ENCODE peak calls at places on chromosomes 6 and 20, in five cellular contexts. One of them, this sample, is unnamed.

GRCh38 chr20:11822116-11822794 is 95.4 kb upstream of the BTBD3 start:
- DNase-seq in GM23338: no peak
- DNase-seq in left ventricle myocardium inferior: no peak
- DNase-seq in choroid plexus epithelial cell: no peak
- DNase-seq in Peyer's patch: no peak
- DNase-seq in this sample: no peak

GRCh38 chr6:19999319-20000191 is 162.4 kb downstream of the ID4 start:
- DNase-seq in Peyer's patch: no peak
- DNase-seq in GM23338: no peak
- DNase-seq in choroid plexus epithelial cell: peak
- DNase-seq in left ventricle myocardium inferior: no peak
- DNase-seq in this sample: no peak

GRCh38 chr6:127514396-127515227 is 4.5 kb downstream of the MTCL3 start:
- DNase-seq in Peyer's patch: peak
- DNase-seq in GM23338: peak
- DNase-seq in choroid plexus epithelial cell: peak
- DNase-seq in left ventricle myocardium inferior: peak
- DNase-seq in this sample: no peak

GRCh38 chr6:90547079-90547478 is 39.8 kb downstream of the MAP3K7 start:
- DNase-seq in Peyer's patch: no peak
- DNase-seq in choroid plexus epithelial cell: no peak
- DNase-seq in GM23338: no peak
- DNase-seq in left ventricle myocardium inferior: no peak
- DNase-seq in this sample: no peak

GRCh38 chr6:154994881-154995240 is 254 bp upstream of the TIAM2 start:
- DNase-seq in left ventricle myocardium inferior: no peak
- DNase-seq in choroid plexus epithelial cell: no peak
- DNase-seq in Peyer's patch: no peak
- DNase-seq in GM23338: no peak
- DNase-seq in this sample: no peak

GRCh38 chr6:157669747-157670216 is 153.3 kb upstream of the SNX9 start:
- DNase-seq in Peyer's patch: peak
- DNase-seq in left ventricle myocardium inferior: peak
- DNase-seq in choroid plexus epithelial cell: peak
- DNase-seq in GM23338: peak
- DNase-seq in this sample: no peak

GRCh38 chr6:14502551-14502950 is 385.0 kb downstream of the CD83 start:
- DNase-seq in Peyer's patch: peak
- DNase-seq in left ventricle myocardium inferior: no peak
- DNase-seq in choroid plexus epithelial cell: peak
- DNase-seq in GM23338: no peak
- DNase-seq in this sample: no peak

GRCh38 chr6:6918216-6918983 is 189.4 kb upstream of the RREB1 start:
- DNase-seq in left ventricle myocardium inferior: no peak
- DNase-seq in Peyer's patch: no peak
- DNase-seq in GM23338: no peak
- DNase-seq in choroid plexus epithelial cell: peak
- DNase-seq in this sample: peak

GRCh38 chr20:62258499-62259293 is 20.4 kb downstream of the OSBPL2 start:
- DNase-seq in GM23338: no peak
- DNase-seq in choroid plexus epithelial cell: peak
- DNase-seq in Peyer's patch: no peak
- DNase-seq in left ventricle myocardium inferior: no peak
- DNase-seq in this sample: no peak

GRCh38 chr20:63073738-63074065 is 66.9 kb upstream of the BHLHE23 start:
- DNase-seq in choroid plexus epithelial cell: no peak
- DNase-seq in left ventricle myocardium inferior: no peak
- DNase-seq in Peyer's patch: no peak
- DNase-seq in GM23338: no peak
- DNase-seq in this sample: no peak

GRCh38 chr20:39155996-39156395 is 193.9 kb downstream of the DHX35 start:
- DNase-seq in GM23338: no peak
- DNase-seq in left ventricle myocardium inferior: no peak
- DNase-seq in Peyer's patch: no peak
- DNase-seq in choroid plexus epithelial cell: no peak
- DNase-seq in this sample: no peak

GRCh38 chr6:167441653-167442644 is 117.1 kb downstream of the TTLL2 start:
- DNase-seq in GM23338: peak
- DNase-seq in Peyer's patch: no peak
- DNase-seq in choroid plexus epithelial cell: peak
- DNase-seq in left ventricle myocardium inferior: no peak
- DNase-seq in this sample: no peak

GRCh38 chr6:10453596-10453995 is 38.7 kb upstream of the TFAP2A start:
- DNase-seq in left ventricle myocardium inferior: no peak
- DNase-seq in Peyer's patch: no peak
- DNase-seq in GM23338: no peak
- DNase-seq in choroid plexus epithelial cell: no peak
- DNase-seq in this sample: no peak

GRCh38 chr6:56659721-56660373 is 17.2 kb upstream of the DST start:
- DNase-seq in choroid plexus epithelial cell: no peak
- DNase-seq in left ventricle myocardium inferior: no peak
- DNase-seq in Peyer's patch: no peak
- DNase-seq in GM23338: no peak
- DNase-seq in this sample: no peak

GRCh38 chr20:59665656-59666555 is 61.6 kb downstream of the PHACTR3 start:
- DNase-seq in choroid plexus epithelial cell: no peak
- DNase-seq in GM23338: no peak
- DNase-seq in left ventricle myocardium inferior: no peak
- DNase-seq in Peyer's patch: no peak
- DNase-seq in this sample: no peak

GRCh38 chr6:154447929-154448328 is 62.6 kb downstream of the CNKSR3 start:
- DNase-seq in GM23338: no peak
- DNase-seq in choroid plexus epithelial cell: peak
- DNase-seq in left ventricle myocardium inferior: no peak
- DNase-seq in Peyer's patch: no peak
- DNase-seq in this sample: no peak

GRCh38 chr6:168885741-168886140 is 367.9 kb downstream of the THBS2 start:
- DNase-seq in Peyer's patch: no peak
- DNase-seq in left ventricle myocardium inferior: no peak
- DNase-seq in choroid plexus epithelial cell: no peak
- DNase-seq in GM23338: no peak
- DNase-seq in this sample: no peak

GRCh38 chr6:132511836-132512230 is 1.1 kb downstream of the STX7 start:
- DNase-seq in GM23338: no peak
- DNase-seq in choroid plexus epithelial cell: peak
- DNase-seq in left ventricle myocardium inferior: no peak
- DNase-seq in Peyer's patch: no peak
- DNase-seq in this sample: no peak

GRCh38 chr6:166444446-166444845 is 61.7 kb upstream of the MPC1 start:
- DNase-seq in choroid plexus epithelial cell: no peak
- DNase-seq in Peyer's patch: no peak
- DNase-seq in GM23338: no peak
- DNase-seq in left ventricle myocardium inferior: no peak
- DNase-seq in this sample: no peak

GRCh38 chr20:1377984-1378742 is 14.7 kb downstream of the FKBP1A start:
- DNase-seq in GM23338: no peak
- DNase-seq in Peyer's patch: no peak
- DNase-seq in left ventricle myocardium inferior: no peak
- DNase-seq in choroid plexus epithelial cell: peak
- DNase-seq in this sample: no peak
- H3K4me3 ChIP-seq in GM23338: no peak
- H3K4me3 ChIP-seq in Peyer's patch: no peak
- H3K4me3 ChIP-seq in left ventricle myocardium inferior: no peak
- H3K4me3 ChIP-seq in choroid plexus epithelial cell: no peak
- H3K4me3 ChIP-seq in this sample: no peak

DNA sequence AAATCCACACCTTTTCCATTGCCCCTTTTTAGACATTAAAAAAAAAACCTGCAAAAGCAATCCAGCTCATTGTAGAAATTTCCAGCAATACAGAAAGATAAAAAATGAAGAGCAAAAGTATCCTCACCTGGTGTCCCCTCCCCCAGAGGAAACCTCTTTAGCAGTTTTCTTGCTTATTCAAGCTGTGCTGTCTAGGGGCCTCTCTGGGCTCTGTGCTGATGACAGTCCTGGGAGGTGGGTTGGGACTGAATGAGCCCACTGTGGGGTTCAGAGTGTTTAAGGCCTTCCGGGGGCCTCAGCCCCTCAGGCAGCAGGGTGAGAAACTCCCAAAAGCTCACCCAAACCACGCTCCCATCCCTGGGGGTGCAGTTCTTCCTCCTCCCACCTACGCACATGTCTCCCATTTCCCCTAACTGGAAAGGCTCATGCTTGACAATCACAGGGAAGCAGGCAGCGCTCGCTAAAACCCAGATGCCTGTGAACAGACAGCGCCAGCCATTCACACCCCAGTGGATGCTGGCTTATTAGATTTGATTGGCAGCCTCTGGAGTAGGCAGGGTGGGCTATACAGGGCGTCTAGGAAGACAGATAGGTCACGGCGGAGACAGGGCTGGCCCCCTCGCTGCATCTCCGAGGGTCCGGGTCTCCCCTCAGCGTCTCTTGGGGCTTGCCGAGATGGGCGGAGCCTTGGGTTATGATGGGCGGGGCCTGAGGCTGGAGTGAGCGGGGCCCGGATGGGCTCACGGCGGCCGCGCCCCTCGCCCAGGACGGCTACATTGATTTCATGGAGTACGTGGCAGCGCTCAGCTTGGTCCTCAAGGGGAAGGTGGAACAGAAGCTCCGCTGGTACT is 4.6 kb downstream of the GUCA1A start:
- DNase-seq in GM23338: peak
- DNase-seq in Peyer's patch: no peak
- DNase-seq in choroid plexus epithelial cell: no peak
- DNase-seq in left ventricle myocardium inferior: no peak
- DNase-seq in this sample: no peak
- H3K4me3 ChIP-seq in GM23338: peak
- H3K4me3 ChIP-seq in Peyer's patch: no peak
- H3K4me3 ChIP-seq in choroid plexus epithelial cell: peak
- H3K4me3 ChIP-seq in left ventricle myocardium inferior: no peak
- H3K4me3 ChIP-seq in this sample: no peak

GRCh38 chr20:44084891-44085290 is 102.1 kb downstream of the JPH2 start:
- DNase-seq in left ventricle myocardium inferior: no peak
- DNase-seq in Peyer's patch: no peak
- DNase-seq in GM23338: no peak
- DNase-seq in choroid plexus epithelial cell: no peak
- DNase-seq in this sample: no peak
- H3K4me3 ChIP-seq in left ventricle myocardium inferior: no peak
- H3K4me3 ChIP-seq in Peyer's patch: no peak
- H3K4me3 ChIP-seq in GM23338: no peak
- H3K4me3 ChIP-seq in choroid plexus epithelial cell: no peak
- H3K4me3 ChIP-seq in this sample: no peak

GRCh38 chr20:51660741-51661608 is 107.2 kb downstream of the ATP9A start:
- DNase-seq in choroid plexus epithelial cell: peak
- DNase-seq in GM23338: no peak
- DNase-seq in Peyer's patch: no peak
- DNase-seq in left ventricle myocardium inferior: no peak
- DNase-seq in this sample: peak
- H3K4me3 ChIP-seq in choroid plexus epithelial cell: no peak
- H3K4me3 ChIP-seq in GM23338: peak
- H3K4me3 ChIP-seq in Peyer's patch: no peak
- H3K4me3 ChIP-seq in left ventricle myocardium inferior: no peak
- H3K4me3 ChIP-seq in this sample: no peak

GRCh38 chr6:135182120-135182992 is 1.2 kb downstream of the MYB start:
- DNase-seq in left ventricle myocardium inferior: no peak
- DNase-seq in Peyer's patch: peak
- DNase-seq in choroid plexus epithelial cell: no peak
- DNase-seq in GM23338: peak
- DNase-seq in this sample: no peak

GRCh38 chr6:135182993-135183531 is 2.0 kb downstream of the MYB start:
- DNase-seq in choroid plexus epithelial cell: no peak
- DNase-seq in left ventricle myocardium inferior: no peak
- DNase-seq in Peyer's patch: peak
- DNase-seq in GM23338: peak
- DNase-seq in this sample: no peak

GRCh38 chr6:135181333-135182119 is 418 bp downstream of the MYB start:
- DNase-seq in left ventricle myocardium inferior: no peak
- DNase-seq in choroid plexus epithelial cell: no peak
- DNase-seq in GM23338: peak
- DNase-seq in Peyer's patch: peak
- DNase-seq in this sample: no peak

GRCh38 chr6:135180458-135181332 is at the start of gene MYB:
- DNase-seq in GM23338: peak
- DNase-seq in Peyer's patch: peak
- DNase-seq in left ventricle myocardium inferior: peak
- DNase-seq in choroid plexus epithelial cell: peak
- DNase-seq in this sample: peak

DNA sequence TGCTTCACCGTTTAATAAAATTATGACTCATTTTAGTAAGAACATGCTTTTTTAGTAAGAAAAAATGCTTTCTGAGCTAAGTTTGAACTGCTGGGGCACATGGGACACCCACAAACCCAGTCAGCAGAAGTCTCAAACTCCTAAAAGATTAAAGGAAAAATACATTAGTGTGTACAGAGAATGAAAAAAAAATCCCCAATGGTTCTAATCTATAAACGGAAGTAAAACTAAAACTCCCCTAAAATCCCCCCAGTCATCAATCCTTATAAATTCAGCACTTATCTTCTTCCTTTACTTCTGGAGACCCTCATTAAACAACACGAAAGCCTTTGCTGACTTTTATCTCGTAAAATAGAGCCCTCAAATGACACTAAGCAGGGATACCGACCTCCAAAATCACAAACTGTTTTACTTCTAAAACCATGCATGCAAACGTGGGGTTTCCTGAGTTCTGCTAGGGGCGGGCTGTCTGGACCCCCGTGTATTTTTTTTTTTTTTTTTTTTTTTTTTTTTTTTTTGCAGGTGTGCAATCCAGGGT is 1.1 kb upstream of the MYB start:
- DNase-seq in choroid plexus epithelial cell: peak
- DNase-seq in Peyer's patch: no peak
- DNase-seq in left ventricle myocardium inferior: no peak
- DNase-seq in GM23338: no peak
- DNase-seq in this sample: no peak
- H3K4me3 ChIP-seq in choroid plexus epithelial cell: peak
- H3K4me3 ChIP-seq in Peyer's patch: peak
- H3K4me3 ChIP-seq in left ventricle myocardium inferior: peak
- H3K4me3 ChIP-seq in GM23338: peak
- H3K4me3 ChIP-seq in this sample: peak